ENCODE peak calls at places on chromosomes 11 and 22, in ten cellular contexts. T, M, S, F, Y, C, Z, I, W and Q are unnamed samples.

GRCh38 chr11:106880121-106880520 is 138.2 kb downstream of the GUCY1A2 start:
- DNase-seq in C (no peak), Z (no peak), T (no peak), M (no peak), Y (no peak), I (no peak), S (no peak), F (no peak), W (no peak), Q (no peak)

GRCh38 chr11:118301600-118302195 is 2.8 kb upstream of the CD3E start:
- DNase-seq in T (no peak), F (no peak), M (no peak), W (no peak), Y (no peak), I (no peak), Z (no peak), S (no peak), C (no peak), Q (no peak)

GRCh38 chr22:41062146-41062545 is 30.2 kb upstream of the EP300 start:
- DNase-seq in F (no peak), I (no peak), M (no peak), Y (no peak), S (no peak), Z (no peak), C (no peak), T (no peak), W (no peak), Q (no peak)

GRCh38 chr11:44593194-44593593 is 27.7 kb downstream of the CD82 start:
- DNase-seq in T (no peak), S (peak; percentile 91), Y (no peak), M (no peak), F (no peak), Z (no peak), W (peak; percentile 46), I (no peak), C (no peak), Q (no peak)

GRCh38 chr22:41193829-41194228 is 11.3 kb upstream of the L3MBTL2 start:
- DNase-seq in T (no peak), I (no peak), Y (no peak), C (no peak), F (no peak), S (no peak), Z (no peak), M (no peak), W (no peak), Q (no peak)

GRCh38 chr22:38843716-38844660 is at the start of gene NPTXR:
- DNase-seq in Y (peak; percentile 42), W (no peak), I (no peak), Z (no peak), M (peak; percentile 16), C (no peak), S (no peak), F (peak; percentile 47), T (peak; percentile 45), Q (peak; percentile 52)

GRCh38 chr11:7220636-7221035 is 31.1 kb upstream of the SYT9 start:
- DNase-seq in Y (no peak), T (no peak), I (no peak), S (no peak), Z (no peak), F (no peak), M (no peak), W (no peak), C (no peak), Q (no peak)

GRCh38 chr11:105611837-105612480 is 2.1 kb downstream of the GRIA4 start:
- DNase-seq in F (no peak), W (no peak), Z (no peak), S (no peak), M (no peak), Y (no peak), I (no peak), T (no peak), C (no peak), Q (no peak)

GRCh38 chr11:47060807-47061206 is 115.9 kb downstream of the ARFGAP2 start:
- DNase-seq in Y (peak; percentile 4), T (peak; percentile 46), S (no peak), W (peak; percentile 8), Z (no peak), F (no peak), I (no peak), M (no peak), C (no peak), Q (no peak)

GRCh38 chr11:60734271-60734670 is 9.8 kb downstream of the MS4A18 start:
- DNase-seq in C (no peak), S (no peak), F (no peak), I (no peak), Y (no peak), T (no peak), W (no peak), Z (no peak), M (no peak), Q (no peak)

GRCh38 chr11:11798586-11799438 is 43.0 kb upstream of the USP47 start:
- DNase-seq in F (peak; percentile 89), Z (no peak), T (peak; percentile 83), S (peak; percentile 94), C (peak; percentile 86), W (peak; percentile 71), M (peak; percentile 81), I (peak; percentile 55), Y (peak; percentile 84), Q (peak; percentile 80)

GRCh38 chr22:24117942-24118341 is 63.3 kb upstream of the SUSD2 start:
- DNase-seq in W (no peak), S (no peak), C (no peak), M (no peak), F (no peak), Z (no peak), T (no peak), I (no peak), Y (no peak), Q (no peak)

GRCh38 chr11:1876361-1877063 is 15.2 kb downstream of the PRR33 start:
- DNase-seq in C (peak; percentile 25), W (no peak), S (no peak), Y (peak; percentile 46), F (peak; percentile 34), M (peak; percentile 97), Z (no peak), I (no peak), T (peak; percentile 92), Q (peak; percentile 46)

GRCh38 chr11:15967966-15968365 is 388.4 kb downstream of the SOX6 start:
- DNase-seq in Y (no peak), M (peak; percentile 78), S (no peak), F (no peak), C (no peak), Z (no peak), T (peak; percentile 88), W (peak; percentile 87), I (no peak), Q (peak; percentile 75)

DNA sequence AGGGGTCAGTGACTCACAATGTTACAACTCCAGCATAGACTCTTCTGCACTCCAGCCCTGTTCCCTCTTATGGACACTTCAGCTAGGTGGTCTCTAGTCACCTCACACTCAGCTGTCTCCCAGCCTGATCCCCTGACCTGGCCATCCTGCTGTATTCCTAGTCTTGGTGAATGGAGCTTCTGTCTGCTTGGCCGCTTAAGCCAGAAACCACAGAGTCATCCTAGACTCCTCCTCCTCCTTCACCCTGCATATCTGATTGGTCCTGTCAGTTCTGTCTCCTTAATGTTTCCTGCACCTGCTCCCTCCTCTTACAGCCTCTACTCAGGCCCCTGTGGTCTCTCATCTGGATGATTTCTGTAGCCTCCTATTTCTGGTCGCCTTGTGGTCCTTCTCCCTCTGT is 144.9 kb downstream of the HIPK3 start:
- DNase-seq in M (no peak), T (no peak), F (no peak), Y (no peak), S (no peak), I (no peak), W (no peak), C (no peak), Z (no peak), Q (no peak)
- H3K4me3 ChIP-seq in M (no peak overlapping the region), T (no peak overlapping the region), F (no peak overlapping the region), Y (no peak overlapping the region), S (no peak overlapping the region), I (no peak overlapping the region), W (no peak overlapping the region), C (no peak overlapping the region), Z (no peak overlapping the region), Q (no peak overlapping the region)

DNA sequence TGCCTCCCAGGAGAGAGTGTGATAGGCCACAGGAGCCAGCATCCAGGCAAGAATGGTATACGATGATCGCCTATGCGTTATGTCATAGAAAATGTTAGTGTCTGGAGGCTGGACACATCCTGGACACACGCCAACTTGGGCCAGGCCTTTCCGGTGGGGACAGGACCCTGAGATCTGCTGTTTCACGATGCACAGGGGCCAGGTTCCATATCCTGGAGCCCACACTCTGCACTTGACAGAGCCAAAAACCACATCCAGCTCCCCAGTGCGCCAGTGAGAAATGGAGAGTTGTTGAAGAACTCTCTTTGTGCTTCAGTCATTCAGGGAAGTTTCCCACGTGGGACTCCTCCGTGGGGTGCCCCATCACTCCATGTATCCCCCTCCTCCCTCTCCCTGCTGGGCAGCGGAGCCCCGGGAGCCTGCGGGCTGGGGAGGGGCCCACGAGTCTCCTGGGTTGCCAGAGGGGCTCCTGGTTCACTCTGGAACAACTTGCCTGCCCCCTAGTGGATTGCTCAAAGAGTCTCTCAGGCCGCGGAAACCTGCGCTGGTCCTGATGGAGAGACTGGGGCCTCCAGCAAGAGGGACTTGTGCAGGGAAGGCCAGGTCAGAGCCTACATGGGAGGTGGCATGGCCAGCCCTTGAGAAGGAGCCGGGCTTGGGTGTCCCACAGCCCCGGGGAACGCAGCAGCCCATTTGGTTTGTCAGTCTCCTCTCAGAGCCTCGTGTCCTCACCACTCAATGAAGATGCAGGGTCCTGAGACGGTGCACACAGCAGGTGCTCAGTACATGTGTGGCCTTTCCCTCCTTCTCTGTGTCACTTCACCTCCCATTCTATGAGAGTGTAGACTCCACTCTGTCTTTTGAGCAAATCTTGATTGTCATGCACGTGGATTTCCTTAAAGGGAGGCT is 10.2 kb upstream of the LRRC32 start:
- DNase-seq in C (peak; percentile 35), Z (no peak), M (peak; percentile 75), I (peak; percentile 45), F (peak; percentile 58), W (peak; percentile 40), Y (peak; percentile 81), S (peak; percentile 49), T (peak; percentile 82), Q (peak; percentile 64)
- TF ChIP-seq CTCF in C (peak; percentile 75), Z (peak; percentile 69), M (peak; percentile 89), I (peak; percentile 83), F (peak; percentile 72), W (peak; percentile 88), Y (peak; percentile 97), S (peak; percentile 59), T (peak; percentile 86), Q (peak; percentile 78)

GRCh38 chr11:85658180-85658579 is 6.7 kb downstream of the CREBZF start:
- DNase-seq in T (no peak), W (no peak), F (no peak), M (no peak), I (no peak), S (no peak), Z (no peak), C (no peak), Y (no peak), Q (no peak)
- H3K4me3 ChIP-seq in T (no peak overlapping the region), W (no peak overlapping the region), F (no peak overlapping the region), M (no peak overlapping the region), I (no peak overlapping the region), S (no peak overlapping the region), Z (no peak overlapping the region), C (no peak overlapping the region), Y (no peak overlapping the region), Q (no peak overlapping the region)

DNA sequence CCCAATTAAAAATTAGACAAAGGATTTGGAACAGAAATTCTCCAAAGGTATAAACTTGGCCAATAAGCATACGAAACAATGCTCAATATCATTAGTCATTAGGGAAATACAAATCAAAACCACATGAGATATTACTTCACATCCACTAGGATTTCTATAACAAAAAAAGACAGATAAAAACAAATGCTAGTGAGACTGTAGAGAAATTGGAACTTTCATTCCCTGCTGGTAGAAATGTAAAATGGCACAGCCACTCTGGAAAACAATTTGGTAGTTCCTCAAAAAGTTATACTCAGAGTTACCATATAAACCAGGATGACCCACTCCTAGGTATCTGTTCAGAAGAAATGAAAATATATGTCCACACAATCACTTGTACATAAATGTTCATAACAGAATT is 71.6 kb downstream of the RPL27A start:
- DNase-seq in T (peak; percentile 56), W (no peak), S (no peak), Y (no peak), C (no peak), I (no peak), F (no peak), M (peak; percentile 34), Z (no peak), Q (peak; percentile 16)
- TF ChIP-seq CTCF in T (peak; percentile 53), W (peak; percentile 14), S (no peak), Y (no peak), C (no peak), I (no peak), F (no peak), M (peak; percentile 35), Z (no peak), Q (no peak)